ENCODE peak calls at places on chromosomes 3 and 15, in four cellular contexts. One of them, this sample, is unnamed.

GRCh38 chr3:9402410-9403228 is 5.2 kb downstream of the SETD5 start:
- DNase-seq in hippocampal formation: peak
- DNase-seq in left lung: peak
- DNase-seq in heart left ventricle: no peak
- DNase-seq in this sample: no peak

GRCh38 chr3:195162033-195162669 is 108.8 kb downstream of the XXYLT1 start:
- DNase-seq in hippocampal formation: peak
- DNase-seq in left lung: no peak
- DNase-seq in heart left ventricle: no peak
- DNase-seq in this sample: no peak

GRCh38 chr15:40869686-40870085 is 4.3 kb downstream of the RHOV start:
- DNase-seq in hippocampal formation: no peak
- DNase-seq in left lung: no peak
- DNase-seq in heart left ventricle: no peak
- DNase-seq in this sample: no peak

GRCh38 chr3:20141841-20142240 is 44.2 kb downstream of the SGO1 start:
- DNase-seq in hippocampal formation: peak
- DNase-seq in left lung: no peak
- DNase-seq in heart left ventricle: no peak
- DNase-seq in this sample: peak

GRCh38 chr3:194296448-194296831 is 54.7 kb downstream of the CPN2 start:
- DNase-seq in hippocampal formation: no peak
- DNase-seq in left lung: no peak
- DNase-seq in heart left ventricle: no peak
- DNase-seq in this sample: peak

GRCh38 chr3:48989796-48990635 is at the start of gene P4HTM:
- DNase-seq in hippocampal formation: peak
- DNase-seq in left lung: peak
- DNase-seq in heart left ventricle: peak
- DNase-seq in this sample: peak

GRCh38 chr3:14422016-14422963 is 19.9 kb downstream of the SLC6A6 start:
- DNase-seq in hippocampal formation: no peak
- DNase-seq in left lung: no peak
- DNase-seq in heart left ventricle: no peak
- DNase-seq in this sample: no peak

GRCh38 chr15:69275104-69275670 is 23.5 kb upstream of the PAQR5 start:
- DNase-seq in hippocampal formation: no peak
- DNase-seq in left lung: no peak
- DNase-seq in heart left ventricle: no peak
- DNase-seq in this sample: no peak

GRCh38 chr3:12638105-12638504 is 25.8 kb downstream of the RAF1 start:
- DNase-seq in hippocampal formation: no peak
- DNase-seq in left lung: no peak
- DNase-seq in heart left ventricle: no peak
- DNase-seq in this sample: no peak

GRCh38 chr15:42387603-42388002 is 28.3 kb downstream of the CAPN3 start:
- DNase-seq in hippocampal formation: no peak
- DNase-seq in left lung: no peak
- DNase-seq in heart left ventricle: no peak
- DNase-seq in this sample: no peak

GRCh38 chr3:129366312-129366831 is 62.1 kb downstream of the EFCAB12 start:
- DNase-seq in hippocampal formation: no peak
- DNase-seq in left lung: no peak
- DNase-seq in heart left ventricle: no peak
- DNase-seq in this sample: no peak

GRCh38 chr3:58350627-58351013 is 17.9 kb downstream of the PXK start:
- DNase-seq in hippocampal formation: no peak
- DNase-seq in left lung: no peak
- DNase-seq in heart left ventricle: no peak
- DNase-seq in this sample: no peak

GRCh38 chr3:77303943-77304778 is 264.3 kb downstream of the ROBO2 start:
- DNase-seq in hippocampal formation: no peak
- DNase-seq in left lung: no peak
- DNase-seq in heart left ventricle: no peak
- DNase-seq in this sample: no peak

GRCh38 chr3:13111173-13111873 is 38.1 kb upstream of the IQSEC1 start:
- DNase-seq in hippocampal formation: no peak
- DNase-seq in left lung: peak
- DNase-seq in heart left ventricle: no peak
- DNase-seq in this sample: no peak

GRCh38 chr3:133930341-133930933 is 34.8 kb upstream of the RAB6B start:
- DNase-seq in hippocampal formation: no peak
- DNase-seq in left lung: no peak
- DNase-seq in heart left ventricle: no peak
- DNase-seq in this sample: no peak

GRCh38 chr3:13676618-13677017 is 127.7 kb downstream of the FBLN2 start:
- DNase-seq in hippocampal formation: no peak
- DNase-seq in left lung: no peak
- DNase-seq in heart left ventricle: no peak
- DNase-seq in this sample: no peak

GRCh38 chr3:11059090-11059798 is 66.7 kb downstream of the SLC6A1 start:
- DNase-seq in hippocampal formation: peak
- DNase-seq in left lung: peak
- DNase-seq in heart left ventricle: no peak
- DNase-seq in this sample: peak

GRCh38 chr3:84724877-84725276 is 233.9 kb upstream of the CADM2 start:
- DNase-seq in hippocampal formation: no peak
- DNase-seq in left lung: no peak
- DNase-seq in heart left ventricle: no peak
- DNase-seq in this sample: peak

GRCh38 chr3:24149032-24149431 is 203.9 kb downstream of the NR1D2 start:
- DNase-seq in hippocampal formation: no peak
- DNase-seq in left lung: no peak
- DNase-seq in heart left ventricle: no peak
- DNase-seq in this sample: no peak

GRCh38 chr3:150180349-150180748 is 209.7 kb upstream of the PFN2 start:
- DNase-seq in hippocampal formation: no peak
- DNase-seq in left lung: no peak
- DNase-seq in heart left ventricle: no peak
- DNase-seq in this sample: no peak